ENCODE peak calls at places on chromosomes 1 and 21, in four cellular contexts. L is cerebellum; N is activated CD4-positive, alpha-beta T cell treated with anti-CD3 and anti-CD28 coated beads, Interleukin-2, amount 50 U/mL, for 1 hour; B is retinal pigment epithelial cell. I is an unnamed sample.

GRCh38 chr1:19091539-19091938 is 118.5 kb downstream of the UBR4 start:
- DNase-seq in L (no peak), B (no peak), N (no peak), I (no peak)

GRCh38 chr1:227947678-227948492 is at the start of gene WNT9A:
- DNase-seq in B (no peak), L (peak), N (no peak), I (no peak)

GRCh38 chr1:76054357-76054756 is 20.2 kb upstream of the ST6GALNAC3 start:
- DNase-seq in N (no peak), L (no peak), B (no peak), I (no peak)

GRCh38 chr1:40665335-40666171 is at the start of gene RIMS3:
- DNase-seq in L (peak), N (peak), B (no peak), I (peak)

GRCh38 chr1:31586376-31587327 is 10.3 kb downstream of the TINAGL1 start:
- DNase-seq in B (no peak), L (no peak), N (no peak), I (no peak)

GRCh38 chr1:24027838-24028468 is 47.8 kb upstream of the SRSF10 start:
- DNase-seq in B (no peak), N (no peak), L (no peak), I (peak)

GRCh38 chr1:62012821-62013220 is 181.8 kb upstream of the L1TD1 start:
- DNase-seq in B (no peak), N (no peak), L (no peak), I (no peak)

GRCh38 chr1:241423541-241424479 is 66.8 kb upstream of the RGS7 start:
- DNase-seq in B (no peak), L (peak), N (no peak), I (no peak)

GRCh38 chr1:173050865-173051264 is at the start of gene TNFSF18:
- DNase-seq in B (peak), N (no peak), L (no peak), I (peak)

GRCh38 chr21:18030248-18030647 is 211.1 kb upstream of the C21orf91 start:
- DNase-seq in B (no peak), L (no peak), N (no peak), I (no peak)

GRCh38 chr1:241641748-241642592 is 1.8 kb upstream of the CHML start:
- DNase-seq in B (peak), L (no peak), N (no peak), I (peak)

GRCh38 chr1:109277434-109278204 is 5.3 kb downstream of the PSRC1 start:
- DNase-seq in L (peak), B (no peak), N (peak), I (peak)

GRCh38 chr1:8858888-8859706 is 19.4 kb downstream of the ENO1 start:
- DNase-seq in L (peak), B (no peak), N (peak), I (peak)

GRCh38 chr1:5574641-5575040 is 417.6 kb downstream of the NPHP4 start:
- DNase-seq in N (no peak), L (no peak), B (no peak), I (no peak)

GRCh38 chr1:12088607-12089006 is 25.5 kb downstream of the TNFRSF8 start:
- DNase-seq in B (no peak), N (peak), L (no peak), I (no peak)

GRCh38 chr1:110187139-110187890 is 22.8 kb upstream of the KCNC4 start:
- DNase-seq in B (no peak), N (no peak), L (no peak), I (no peak)

GRCh38 chr1:20389551-20389950 is 96.5 kb downstream of the CAMK2N1 start:
- DNase-seq in N (no peak), L (no peak), B (no peak), I (no peak)

GRCh38 chr1:225580180-225581099 is 72.5 kb downstream of the ENAH start:
- DNase-seq in N (no peak), L (no peak), B (no peak), I (no peak)

GRCh38 chr21:33374080-33374873 is 28.9 kb upstream of the IFNGR2 start:
- DNase-seq in N (peak), B (no peak), L (no peak), I (no peak)

GRCh38 chr1:55131218-55131617 is 83.9 kb downstream of the USP24 start:
- DNase-seq in B (no peak), L (no peak), N (no peak), I (no peak)

GRCh38 chr1:162145280-162145965 is 75.9 kb downstream of the NOS1AP start:
- DNase-seq in L (peak), B (peak), N (no peak), I (no peak)

I was measured in kidney glomerular epithelial cell.